ENCODE peak calls at places on chromosomes 13 and 19, in seven cellular contexts. Q, U, P, K, G, R and E are unnamed samples.

GRCh38 chr13:98150836-98151489 is 8.1 kb downstream of the FARP1 start:
- DNase-seq in Q (no peak), U (no peak), P (no peak), K (no peak), G (no peak), R (no peak), E (no peak)

GRCh38 chr13:68897331-68897730 is 1210.3 kb upstream of the ATXN8OS start:
- DNase-seq in Q (no peak), U (no peak), P (no peak), K (no peak), G (peak; percentile 44), R (no peak), E (no peak)

GRCh38 chr13:21100994-21101757 is 39.8 kb upstream of the LATS2 start:
- DNase-seq in Q (no peak), U (no peak), P (no peak), K (no peak), G (no peak), R (no peak), E (no peak)

GRCh38 chr19:30385174-30385573 is 13.0 kb downstream of the ZNF536 start:
- DNase-seq in Q (no peak), U (no peak), P (no peak), K (no peak), G (no peak), R (no peak), E (no peak)

GRCh38 chr19:50725932-50726230 is 2.7 kb downstream of the CLEC11A start:
- DNase-seq in Q (no peak), U (no peak), P (no peak), K (no peak), G (no peak), R (no peak), E (no peak)

GRCh38 chr13:72820156-72820897 is 38.4 kb downstream of the PIBF1 start:
- DNase-seq in Q (no peak), U (no peak), P (no peak), K (no peak), G (peak; percentile 22), R (no peak), E (no peak)

GRCh38 chr19:29841209-29841558 is 29.4 kb downstream of the CCNE1 start:
- DNase-seq in Q (no peak), U (no peak), P (no peak), K (peak; percentile 18), G (no peak), R (no peak), E (peak; percentile 48)

GRCh38 chr13:73677041-73677589 is 457.1 kb downstream of the KLF12 start:
- DNase-seq in Q (peak; percentile 49), U (no peak), P (no peak), K (no peak), G (no peak), R (no peak), E (no peak)

GRCh38 chr13:23695711-23696512 is 125.7 kb downstream of the TNFRSF19 start:
- DNase-seq in Q (no peak), U (no peak), P (no peak), K (no peak), G (peak; percentile 67), R (peak; percentile 73), E (no peak)

DNA sequence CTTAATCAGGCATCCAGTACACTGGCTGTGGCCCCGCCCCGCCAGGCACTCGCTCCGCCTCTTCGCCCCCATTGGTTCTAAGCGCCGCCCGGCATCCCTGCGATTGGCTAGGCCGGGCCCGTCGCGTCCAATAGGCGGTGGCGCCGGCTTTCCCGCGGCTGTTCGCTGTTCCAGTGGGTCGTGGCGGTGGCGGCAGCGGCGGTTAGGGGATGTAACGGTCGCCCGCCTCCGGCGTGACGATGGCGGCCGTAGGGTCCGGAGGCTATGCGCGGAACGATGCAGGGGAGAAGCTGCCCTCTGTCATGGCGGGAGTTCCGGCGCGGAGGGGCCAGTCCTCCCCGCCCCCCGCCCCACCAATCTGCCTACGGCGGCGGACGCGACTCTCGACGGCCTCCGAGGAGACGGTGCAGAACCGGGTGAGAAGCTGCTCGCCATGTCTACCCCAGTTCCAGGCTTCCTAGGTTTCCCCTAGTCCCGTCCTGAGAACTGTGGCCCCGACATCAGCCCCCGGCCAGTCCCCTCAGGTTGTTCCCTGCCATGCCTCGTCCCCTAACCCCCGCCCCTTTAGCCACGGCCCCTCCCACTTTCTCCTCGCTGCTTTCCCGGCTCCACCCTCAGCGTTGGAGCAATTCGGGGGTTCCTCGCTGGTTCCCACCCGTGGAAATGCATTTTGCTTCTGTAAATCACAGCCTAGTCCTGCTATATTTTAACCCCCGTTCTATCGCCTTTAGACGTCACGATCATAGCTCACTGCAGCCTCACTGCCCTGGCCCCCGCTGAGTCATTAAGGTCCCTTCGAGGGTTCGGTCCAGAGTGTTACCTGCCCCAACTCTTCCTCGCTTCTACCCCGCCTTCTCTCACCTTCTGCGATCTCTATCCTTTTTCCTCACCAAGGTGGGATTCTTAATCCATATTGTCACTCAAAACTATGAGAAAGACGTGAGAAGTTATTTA is at the start of gene WDR62:
- DNase-seq in Q (peak; percentile 92), U (peak; percentile 96), P (peak; percentile 94), K (peak; percentile 97), G (peak; percentile 96), R (peak; percentile 97), E (peak; percentile 97)
- TF ChIP-seq POLR2AphosphoS5 in Q (no peak), U (no peak), P (no peak), K (no peak), G (peak; percentile 64), R (no peak), E (no peak)

GRCh38 chr13:80132741-80133601 is 208.0 kb downstream of the SPRY2 start:
- DNase-seq in Q (peak; percentile 49), U (peak; percentile 38), P (peak; percentile 54), K (no peak), G (peak; percentile 28), R (no peak), E (peak; percentile 70)
- TF ChIP-seq POLR2AphosphoS5 in Q (peak; percentile 45), U (no peak), P (peak; percentile 71), K (peak; percentile 33), G (no peak), R (no peak), E (peak; percentile 46)

GRCh38 chr13:24868874-24869273 is 104.9 kb downstream of the RNF17 start:
- DNase-seq in Q (no peak), U (no peak), P (no peak), K (no peak), G (no peak), R (no peak), E (no peak)
- TF ChIP-seq POLR2AphosphoS5 in Q (no peak), U (no peak), P (no peak), K (no peak), G (no peak), R (no peak), E (no peak)

GRCh38 chr19:6413291-6413690 is 11.3 kb downstream of the KHSRP start:
- DNase-seq in Q (no peak), U (peak; percentile 26), P (no peak), K (no peak), G (peak; percentile 29), R (no peak), E (no peak)
- TF ChIP-seq POLR2AphosphoS5 in Q (no peak), U (no peak), P (no peak), K (no peak), G (no peak), R (no peak), E (no peak)

DNA sequence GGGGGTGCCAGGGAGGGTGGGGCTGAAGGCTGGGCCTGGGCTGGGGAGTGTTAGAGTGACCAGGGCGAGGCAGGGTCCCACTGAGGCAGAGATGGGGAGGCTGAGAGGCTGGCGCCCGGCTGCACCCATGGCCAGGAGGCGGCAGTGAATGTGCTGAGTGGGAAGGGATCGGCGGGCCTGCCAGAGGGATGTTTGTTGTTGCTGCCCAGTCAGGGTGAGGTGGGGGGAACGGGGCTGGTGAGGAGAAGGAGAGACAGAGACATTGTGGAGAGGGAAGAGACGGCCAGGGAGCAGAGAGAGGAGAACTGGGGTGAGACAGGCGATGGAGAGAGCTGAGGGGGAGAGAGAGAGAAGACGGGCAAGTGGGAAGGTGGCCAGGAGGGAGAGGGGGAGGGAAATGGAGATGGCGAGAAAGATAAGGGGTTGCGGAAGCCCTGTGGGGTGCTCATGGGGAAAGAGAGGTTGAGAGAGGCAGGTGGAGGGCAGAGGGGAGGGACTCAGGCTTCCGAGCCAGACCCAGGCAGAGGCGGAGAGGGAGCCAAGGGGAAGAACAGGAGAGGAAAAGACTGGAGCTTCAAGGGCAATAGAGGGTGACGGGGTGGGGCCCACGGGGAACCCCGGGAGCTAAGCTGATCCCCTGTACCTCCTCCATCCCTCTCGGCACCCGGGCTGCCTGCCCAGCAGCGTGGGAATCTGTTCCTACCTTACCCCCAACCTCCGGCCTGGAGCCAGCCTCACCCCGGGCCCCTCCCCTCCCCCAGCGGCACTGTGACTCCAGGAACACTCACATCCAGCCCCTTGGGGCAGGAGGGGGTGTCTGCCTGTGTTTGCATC is 690 bp upstream of the B3GNT8 start:
- DNase-seq in Q (peak; percentile 65), U (peak; percentile 56), P (no peak), K (no peak), G (peak; percentile 63), R (no peak), E (no peak)
- TF ChIP-seq POLR2AphosphoS5 in Q (no peak), U (no peak), P (no peak), K (no peak), G (no peak), R (peak; percentile 21), E (no peak)

DNA sequence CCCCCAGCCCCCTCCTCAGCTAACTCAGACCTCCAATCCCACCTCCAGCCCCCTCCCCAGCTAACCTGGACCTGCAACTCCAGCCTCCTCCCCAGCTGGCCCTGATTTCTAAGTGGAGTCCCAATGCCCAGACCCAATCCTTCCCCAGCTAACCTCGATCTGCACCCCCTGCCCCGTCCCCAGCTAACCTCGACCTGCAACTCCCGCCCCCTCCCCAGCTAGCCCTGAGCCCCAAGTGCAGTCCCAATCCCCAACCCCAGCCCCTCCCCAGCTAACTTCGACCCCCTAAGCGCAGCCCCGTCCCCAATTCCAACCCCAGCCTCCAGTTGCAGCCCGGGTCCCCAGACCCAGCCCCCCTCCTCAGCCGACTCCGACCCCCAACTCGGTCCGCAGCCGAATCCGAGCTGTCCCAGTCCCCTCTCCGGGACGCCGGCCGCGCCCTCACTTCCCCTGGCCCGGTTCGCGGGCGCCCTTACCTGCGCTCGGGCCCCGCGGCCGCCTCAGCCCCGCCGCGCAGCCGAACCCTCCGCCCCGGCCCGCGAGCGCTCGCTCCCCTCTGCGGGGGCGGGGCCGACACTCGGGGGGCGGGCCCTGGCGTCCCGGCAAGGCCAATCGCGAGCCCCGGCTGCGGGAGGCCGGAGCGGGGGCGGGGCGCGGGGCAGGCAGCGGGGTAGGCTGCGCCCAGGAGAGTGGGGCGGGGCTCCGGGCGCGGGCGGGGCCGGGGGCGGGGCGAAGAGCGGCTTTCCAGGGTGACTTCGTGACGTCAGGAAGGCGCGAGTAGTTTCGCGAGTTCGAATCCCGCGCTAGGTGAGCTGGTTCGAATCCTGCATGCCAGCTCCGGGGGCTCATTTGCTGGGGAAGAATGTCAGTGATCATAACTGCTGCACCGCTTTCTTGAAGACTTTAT is at the start of gene GNG7:
- DNase-seq in Q (peak; percentile 93), U (peak; percentile 100), P (peak; percentile 97), K (peak; percentile 91), G (peak; percentile 96), R (peak; percentile 99), E (peak; percentile 96)
- TF ChIP-seq POLR2AphosphoS5 in Q (no peak), U (no peak), P (peak; percentile 69), K (no peak), G (peak; percentile 53), R (no peak), E (no peak)